ENCODE peak calls at places on chromosome 2, in five cellular contexts. H is Panc1, J is pancreas, O is hepatocyte, E is brain microvascular endothelial cell. U is an unnamed sample.

GRCh38 chr2:203427061-203427460 is 98.9 kb downstream of the ABI2 start:
- DNase-seq in H (no peak), J (no peak), O (no peak), E (peak; percentile 40), U (peak; percentile 30)

GRCh38 chr2:26840937-26841610 is 6.9 kb upstream of the DPYSL5 start:
- DNase-seq in H (no peak), J (no peak), O (no peak), E (no peak), U (no peak)

GRCh38 chr2:61288070-61288841 is 126.3 kb downstream of the C2orf74 start:
- DNase-seq in H (no peak), J (no peak), O (no peak), E (no peak), U (no peak)

GRCh38 chr2:67462741-67463496 is 65.8 kb downstream of the ETAA1 start:
- DNase-seq in H (no peak), J (no peak), O (no peak), E (no peak), U (peak; percentile 22)

GRCh38 chr2:75503048-75503607 is 57.6 kb downstream of the EVA1A start:
- DNase-seq in H (no peak), J (no peak), O (no peak), E (peak; percentile 87), U (peak; percentile 97)

GRCh38 chr2:216406861-216407260 is 5.4 kb upstream of the SMARCAL1 start:
- DNase-seq in H (no peak), J (no peak), O (no peak), E (no peak), U (no peak)

GRCh38 chr2:17822452-17823117 is 6.3 kb downstream of the MSGN1 start:
- DNase-seq in H (no peak), J (no peak), O (no peak), E (no peak), U (no peak)

GRCh38 chr2:224127871-224128501 is 88.9 kb upstream of the SERPINE2 start:
- DNase-seq in H (no peak), J (no peak), O (no peak), E (peak; percentile 71), U (peak; percentile 72)

GRCh38 chr2:1482981-1483380 is 69.7 kb downstream of the TPO start:
- DNase-seq in H (no peak), J (no peak), O (no peak), E (no peak), U (no peak)

GRCh38 chr2:19769513-19769912 is 132.3 kb downstream of the TTC32 start:
- DNase-seq in H (no peak), J (no peak), O (no peak), E (no peak), U (no peak)

DNA sequence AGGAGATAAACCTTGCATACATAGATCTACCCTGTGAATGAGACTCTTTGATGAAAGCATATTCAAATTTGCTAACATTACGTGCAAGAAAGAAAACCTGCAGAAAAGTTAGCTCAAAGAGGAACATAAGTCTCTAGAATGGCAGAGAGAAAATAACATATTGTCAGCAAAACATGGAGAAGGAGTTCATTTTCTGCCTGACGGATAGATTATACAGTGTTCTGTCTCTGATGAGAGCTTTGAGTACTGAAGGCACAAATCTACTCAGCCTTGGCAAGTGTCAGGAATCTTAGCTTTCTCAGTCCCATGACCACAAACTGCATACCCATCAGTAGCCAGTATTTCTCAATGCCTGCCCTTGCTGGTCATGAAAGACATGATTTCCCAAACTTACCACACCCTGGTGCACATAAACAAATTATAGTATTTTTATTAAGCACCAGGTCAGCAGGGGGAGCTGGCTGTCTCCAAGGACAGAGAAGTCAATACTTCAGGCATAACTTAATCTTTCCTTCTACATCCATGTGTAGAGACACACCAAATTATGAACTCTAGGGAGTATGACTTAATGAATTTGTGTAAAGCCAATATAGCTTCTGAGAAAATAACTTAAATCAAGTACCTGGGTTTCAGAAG is 401.2 kb upstream of the SOX11 start:
- DNase-seq in H (no peak), J (no peak), O (no peak), E (peak; percentile 24), U (no peak)
- TF ChIP-seq CTCF in H (no peak), J (no peak), O (no peak), E (peak; percentile 35), U (no peak)

GRCh38 chr2:24490674-24491625 is at the start of gene NCOA1:
- DNase-seq in H (peak; percentile 33), J (peak; percentile 96), O (peak; percentile 94), E (peak; percentile 83), U (peak; percentile 79)
- TF ChIP-seq CTCF in H (peak; percentile 38), J (no peak), O (peak; percentile 6), E (peak; percentile 30), U (no peak)

GRCh38 chr2:217948341-217948791 is 54.4 kb downstream of the TNS1 start:
- DNase-seq in H (no peak), J (no peak), O (no peak), E (no peak), U (no peak)

GRCh38 chr2:217948897-217949296 is 53.9 kb downstream of the TNS1 start:
- DNase-seq in H (no peak), J (no peak), O (no peak), E (no peak), U (no peak)

GRCh38 chr2:217946071-217946470 is 56.7 kb downstream of the TNS1 start:
- DNase-seq in H (no peak), J (no peak), O (no peak), E (no peak), U (no peak)

GRCh38 chr2:217949448-217949847 is 53.3 kb downstream of the TNS1 start:
- DNase-seq in H (no peak), J (no peak), O (no peak), E (no peak), U (no peak)

GRCh38 chr2:217947341-217948316 is 55.2 kb downstream of the TNS1 start:
- DNase-seq in H (no peak), J (no peak), O (no peak), E (no peak), U (no peak)
- TF ChIP-seq CTCF in H (no peak), J (no peak), O (peak; percentile 7), E (peak; percentile 24), U (no peak)

DNA sequence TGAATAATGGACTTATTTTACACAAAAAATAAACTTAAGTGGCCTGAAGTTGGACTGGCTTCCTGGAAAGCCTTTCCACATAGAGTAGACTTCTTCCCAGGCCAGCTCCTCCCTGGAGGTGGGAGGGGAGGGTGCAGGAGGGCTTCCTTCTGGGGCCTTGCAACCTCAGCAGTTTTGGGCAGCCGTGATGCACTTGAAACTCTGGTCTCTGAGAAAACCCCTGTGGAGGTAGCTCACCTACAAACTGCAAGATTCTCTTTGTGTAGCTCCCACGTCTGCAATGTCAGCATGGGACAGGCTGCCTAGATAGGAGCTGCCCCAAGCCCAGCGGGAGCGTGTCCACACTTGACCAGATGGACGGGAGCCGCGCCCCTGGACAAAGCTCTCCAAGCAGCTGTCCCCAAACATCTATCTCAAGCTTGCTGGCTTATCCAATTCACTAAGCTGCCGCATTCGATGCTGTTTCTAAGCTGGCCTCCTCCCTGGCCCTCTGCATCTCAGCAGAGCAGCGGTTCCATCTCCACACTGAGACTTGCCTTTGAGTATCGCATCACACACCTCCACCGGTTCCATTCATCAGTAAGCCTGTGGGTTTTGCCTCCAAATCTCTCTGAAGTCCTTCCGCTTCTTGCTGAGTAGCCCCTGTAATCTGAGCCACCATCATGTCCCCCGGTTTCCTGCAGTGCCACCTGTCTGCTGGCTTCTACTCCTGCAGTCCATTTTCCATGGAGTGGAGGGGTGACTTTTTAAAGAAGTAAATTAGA is 1.6 kb upstream of the LPIN1 start:
- DNase-seq in H (no peak), J (peak; percentile 36), O (peak; percentile 54), E (peak; percentile 19), U (peak; percentile 34)
- TF ChIP-seq CTCF in H (peak; percentile 88), J (no peak), O (peak; percentile 50), E (peak; percentile 67), U (peak; percentile 28)